ENCODE peak calls at places on chromosomes 13 and 19, in nine cellular contexts. One of them, this sample, is unnamed.

GRCh38 chr19:10205636-10206035 is 10.9 kb upstream of the DNMT1 start:
- ATAC-seq in activated CD4-positive, alpha-beta T cell treated with anti-CD3 and anti-CD28 coated beads for 36 hours: no peak
- ATAC-seq in activated CD8-positive, alpha-beta T cell treated with anti-CD3 and anti-CD28 coated beads, Interleukin-2, amount 10 ng/mL, durations not matched to agents 7 days and 5 days: no peak
- ATAC-seq in foreskin keratinocyte: no peak
- ATAC-seq in right cardiac atrium: no peak
- ATAC-seq in activated naive CD8-positive, alpha-beta T cell treated with anti-CD3 and anti-CD28 coated beads, Interleukin-2, amount 50 U/mL, for 24 hours: no peak
- ATAC-seq in pancreas: no peak
- ATAC-seq in PC-3: no peak
- ATAC-seq in CD4-positive, alpha-beta T cell: no peak
- ATAC-seq in this sample: no peak

GRCh38 chr19:5355693-5356092 is 15.1 kb upstream of the PTPRS start:
- ATAC-seq in foreskin keratinocyte: no peak
- ATAC-seq in PC-3: no peak
- ATAC-seq in CD4-positive, alpha-beta T cell: no peak
- ATAC-seq in right cardiac atrium: no peak
- ATAC-seq in activated CD4-positive, alpha-beta T cell treated with anti-CD3 and anti-CD28 coated beads for 36 hours: no peak
- ATAC-seq in activated naive CD8-positive, alpha-beta T cell treated with anti-CD3 and anti-CD28 coated beads, Interleukin-2, amount 50 U/mL, for 24 hours: no peak
- ATAC-seq in activated CD8-positive, alpha-beta T cell treated with anti-CD3 and anti-CD28 coated beads, Interleukin-2, amount 10 ng/mL, durations not matched to agents 7 days and 5 days: no peak
- ATAC-seq in pancreas: no peak
- ATAC-seq in this sample: no peak

GRCh38 chr19:54684537-54684936 is 21.8 kb downstream of the LILRB4 start:
- ATAC-seq in activated CD8-positive, alpha-beta T cell treated with anti-CD3 and anti-CD28 coated beads, Interleukin-2, amount 10 ng/mL, durations not matched to agents 7 days and 5 days: no peak
- ATAC-seq in CD4-positive, alpha-beta T cell: no peak
- ATAC-seq in PC-3: peak; percentile 35
- ATAC-seq in foreskin keratinocyte: no peak
- ATAC-seq in right cardiac atrium: no peak
- ATAC-seq in activated naive CD8-positive, alpha-beta T cell treated with anti-CD3 and anti-CD28 coated beads, Interleukin-2, amount 50 U/mL, for 24 hours: no peak
- ATAC-seq in activated CD4-positive, alpha-beta T cell treated with anti-CD3 and anti-CD28 coated beads for 36 hours: no peak
- ATAC-seq in pancreas: peak; percentile 77
- ATAC-seq in this sample: peak; percentile 30

GRCh38 chr13:45102136-45102802 is 18.0 kb upstream of the GTF2F2 start:
- ATAC-seq in pancreas: no peak
- ATAC-seq in right cardiac atrium: no peak
- ATAC-seq in foreskin keratinocyte: no peak
- ATAC-seq in PC-3: no peak
- ATAC-seq in activated CD4-positive, alpha-beta T cell treated with anti-CD3 and anti-CD28 coated beads for 36 hours: no peak
- ATAC-seq in activated naive CD8-positive, alpha-beta T cell treated with anti-CD3 and anti-CD28 coated beads, Interleukin-2, amount 50 U/mL, for 24 hours: no peak
- ATAC-seq in activated CD8-positive, alpha-beta T cell treated with anti-CD3 and anti-CD28 coated beads, Interleukin-2, amount 10 ng/mL, durations not matched to agents 7 days and 5 days: no peak
- ATAC-seq in CD4-positive, alpha-beta T cell: no peak
- ATAC-seq in this sample: peak; percentile 58

GRCh38 chr13:30654430-30654829 is 36.7 kb downstream of the USPL1 start:
- ATAC-seq in activated CD8-positive, alpha-beta T cell treated with anti-CD3 and anti-CD28 coated beads, Interleukin-2, amount 10 ng/mL, durations not matched to agents 7 days and 5 days: peak; percentile 94
- ATAC-seq in pancreas: no peak
- ATAC-seq in PC-3: no peak
- ATAC-seq in activated naive CD8-positive, alpha-beta T cell treated with anti-CD3 and anti-CD28 coated beads, Interleukin-2, amount 50 U/mL, for 24 hours: peak; percentile 92
- ATAC-seq in activated CD4-positive, alpha-beta T cell treated with anti-CD3 and anti-CD28 coated beads for 36 hours: peak; percentile 92
- ATAC-seq in right cardiac atrium: no peak
- ATAC-seq in foreskin keratinocyte: no peak
- ATAC-seq in CD4-positive, alpha-beta T cell: peak; percentile 79
- ATAC-seq in this sample: no peak

GRCh38 chr13:28408235-28408848 is 86.6 kb downstream of the FLT1 start:
- ATAC-seq in CD4-positive, alpha-beta T cell: no peak
- ATAC-seq in activated CD4-positive, alpha-beta T cell treated with anti-CD3 and anti-CD28 coated beads for 36 hours: no peak
- ATAC-seq in PC-3: no peak
- ATAC-seq in activated naive CD8-positive, alpha-beta T cell treated with anti-CD3 and anti-CD28 coated beads, Interleukin-2, amount 50 U/mL, for 24 hours: no peak
- ATAC-seq in activated CD8-positive, alpha-beta T cell treated with anti-CD3 and anti-CD28 coated beads, Interleukin-2, amount 10 ng/mL, durations not matched to agents 7 days and 5 days: no peak
- ATAC-seq in right cardiac atrium: peak; percentile 88
- ATAC-seq in pancreas: no peak
- ATAC-seq in foreskin keratinocyte: no peak
- ATAC-seq in this sample: no peak

GRCh38 chr19:30061557-30062330 is 119.7 kb downstream of the URI1 start:
- ATAC-seq in activated naive CD8-positive, alpha-beta T cell treated with anti-CD3 and anti-CD28 coated beads, Interleukin-2, amount 50 U/mL, for 24 hours: no peak
- ATAC-seq in CD4-positive, alpha-beta T cell: no peak
- ATAC-seq in activated CD4-positive, alpha-beta T cell treated with anti-CD3 and anti-CD28 coated beads for 36 hours: no peak
- ATAC-seq in foreskin keratinocyte: no peak
- ATAC-seq in right cardiac atrium: no peak
- ATAC-seq in pancreas: no peak
- ATAC-seq in PC-3: no peak
- ATAC-seq in activated CD8-positive, alpha-beta T cell treated with anti-CD3 and anti-CD28 coated beads, Interleukin-2, amount 10 ng/mL, durations not matched to agents 7 days and 5 days: no peak
- ATAC-seq in this sample: no peak

GRCh38 chr19:29173896-29174295 is 39.1 kb downstream of the UQCRFS1 start:
- ATAC-seq in CD4-positive, alpha-beta T cell: no peak
- ATAC-seq in foreskin keratinocyte: no peak
- ATAC-seq in PC-3: no peak
- ATAC-seq in pancreas: no peak
- ATAC-seq in right cardiac atrium: no peak
- ATAC-seq in activated CD8-positive, alpha-beta T cell treated with anti-CD3 and anti-CD28 coated beads, Interleukin-2, amount 10 ng/mL, durations not matched to agents 7 days and 5 days: no peak
- ATAC-seq in activated CD4-positive, alpha-beta T cell treated with anti-CD3 and anti-CD28 coated beads for 36 hours: no peak
- ATAC-seq in activated naive CD8-positive, alpha-beta T cell treated with anti-CD3 and anti-CD28 coated beads, Interleukin-2, amount 50 U/mL, for 24 hours: no peak
- ATAC-seq in this sample: no peak

GRCh38 chr13:111282997-111283396 is 37.4 kb upstream of the TEX29 start:
- ATAC-seq in activated CD8-positive, alpha-beta T cell treated with anti-CD3 and anti-CD28 coated beads, Interleukin-2, amount 10 ng/mL, durations not matched to agents 7 days and 5 days: no peak
- ATAC-seq in foreskin keratinocyte: no peak
- ATAC-seq in PC-3: no peak
- ATAC-seq in activated CD4-positive, alpha-beta T cell treated with anti-CD3 and anti-CD28 coated beads for 36 hours: no peak
- ATAC-seq in activated naive CD8-positive, alpha-beta T cell treated with anti-CD3 and anti-CD28 coated beads, Interleukin-2, amount 50 U/mL, for 24 hours: no peak
- ATAC-seq in pancreas: no peak
- ATAC-seq in right cardiac atrium: peak; percentile 56
- ATAC-seq in CD4-positive, alpha-beta T cell: no peak
- ATAC-seq in this sample: no peak

GRCh38 chr13:110630566-110631119 is 15.3 kb downstream of the NAXD start:
- ATAC-seq in PC-3: no peak
- ATAC-seq in activated naive CD8-positive, alpha-beta T cell treated with anti-CD3 and anti-CD28 coated beads, Interleukin-2, amount 50 U/mL, for 24 hours: no peak
- ATAC-seq in activated CD4-positive, alpha-beta T cell treated with anti-CD3 and anti-CD28 coated beads for 36 hours: no peak
- ATAC-seq in right cardiac atrium: peak; percentile 47
- ATAC-seq in foreskin keratinocyte: no peak
- ATAC-seq in CD4-positive, alpha-beta T cell: no peak
- ATAC-seq in pancreas: no peak
- ATAC-seq in activated CD8-positive, alpha-beta T cell treated with anti-CD3 and anti-CD28 coated beads, Interleukin-2, amount 10 ng/mL, durations not matched to agents 7 days and 5 days: no peak
- ATAC-seq in this sample: no peak

GRCh38 chr13:98291658-98292057 is 114.6 kb upstream of the RNF113B start:
- ATAC-seq in CD4-positive, alpha-beta T cell: no peak
- ATAC-seq in activated CD8-positive, alpha-beta T cell treated with anti-CD3 and anti-CD28 coated beads, Interleukin-2, amount 10 ng/mL, durations not matched to agents 7 days and 5 days: no peak
- ATAC-seq in foreskin keratinocyte: no peak
- ATAC-seq in pancreas: peak; percentile 73
- ATAC-seq in activated naive CD8-positive, alpha-beta T cell treated with anti-CD3 and anti-CD28 coated beads, Interleukin-2, amount 50 U/mL, for 24 hours: no peak
- ATAC-seq in right cardiac atrium: no peak
- ATAC-seq in PC-3: no peak
- ATAC-seq in activated CD4-positive, alpha-beta T cell treated with anti-CD3 and anti-CD28 coated beads for 36 hours: no peak
- ATAC-seq in this sample: no peak

GRCh38 chr19:41499899-41500298 is 56.9 kb downstream of the ERICH4 start:
- ATAC-seq in activated naive CD8-positive, alpha-beta T cell treated with anti-CD3 and anti-CD28 coated beads, Interleukin-2, amount 50 U/mL, for 24 hours: no peak
- ATAC-seq in activated CD4-positive, alpha-beta T cell treated with anti-CD3 and anti-CD28 coated beads for 36 hours: no peak
- ATAC-seq in activated CD8-positive, alpha-beta T cell treated with anti-CD3 and anti-CD28 coated beads, Interleukin-2, amount 10 ng/mL, durations not matched to agents 7 days and 5 days: no peak
- ATAC-seq in pancreas: no peak
- ATAC-seq in foreskin keratinocyte: no peak
- ATAC-seq in PC-3: no peak
- ATAC-seq in CD4-positive, alpha-beta T cell: no peak
- ATAC-seq in right cardiac atrium: no peak
- ATAC-seq in this sample: no peak

GRCh38 chr13:24076636-24077035 is 83.9 kb upstream of the SPATA13 start:
- ATAC-seq in foreskin keratinocyte: no peak
- ATAC-seq in activated CD4-positive, alpha-beta T cell treated with anti-CD3 and anti-CD28 coated beads for 36 hours: no peak
- ATAC-seq in right cardiac atrium: no peak
- ATAC-seq in activated CD8-positive, alpha-beta T cell treated with anti-CD3 and anti-CD28 coated beads, Interleukin-2, amount 10 ng/mL, durations not matched to agents 7 days and 5 days: no peak
- ATAC-seq in CD4-positive, alpha-beta T cell: no peak
- ATAC-seq in pancreas: peak; percentile 2
- ATAC-seq in activated naive CD8-positive, alpha-beta T cell treated with anti-CD3 and anti-CD28 coated beads, Interleukin-2, amount 50 U/mL, for 24 hours: no peak
- ATAC-seq in PC-3: no peak
- ATAC-seq in this sample: no peak

GRCh38 chr19:39307233-39307821 is 11.1 kb downstream of the IFNL1 start:
- ATAC-seq in activated CD8-positive, alpha-beta T cell treated with anti-CD3 and anti-CD28 coated beads, Interleukin-2, amount 10 ng/mL, durations not matched to agents 7 days and 5 days: no peak
- ATAC-seq in CD4-positive, alpha-beta T cell: no peak
- ATAC-seq in PC-3: no peak
- ATAC-seq in activated naive CD8-positive, alpha-beta T cell treated with anti-CD3 and anti-CD28 coated beads, Interleukin-2, amount 50 U/mL, for 24 hours: no peak
- ATAC-seq in pancreas: peak; percentile 51
- ATAC-seq in foreskin keratinocyte: peak; percentile 9
- ATAC-seq in activated CD4-positive, alpha-beta T cell treated with anti-CD3 and anti-CD28 coated beads for 36 hours: no peak
- ATAC-seq in right cardiac atrium: peak; percentile 78
- ATAC-seq in this sample: no peak

GRCh38 chr19:53786744-53787143 is 37.4 kb downstream of the NLRP12 start:
- ATAC-seq in pancreas: no peak
- ATAC-seq in activated naive CD8-positive, alpha-beta T cell treated with anti-CD3 and anti-CD28 coated beads, Interleukin-2, amount 50 U/mL, for 24 hours: no peak
- ATAC-seq in right cardiac atrium: no peak
- ATAC-seq in activated CD8-positive, alpha-beta T cell treated with anti-CD3 and anti-CD28 coated beads, Interleukin-2, amount 10 ng/mL, durations not matched to agents 7 days and 5 days: no peak
- ATAC-seq in activated CD4-positive, alpha-beta T cell treated with anti-CD3 and anti-CD28 coated beads for 36 hours: no peak
- ATAC-seq in foreskin keratinocyte: no peak
- ATAC-seq in PC-3: no peak
- ATAC-seq in CD4-positive, alpha-beta T cell: no peak
- ATAC-seq in this sample: no peak

GRCh38 chr19:55377356-55378131 is 918 bp downstream of the TMEM190 start:
- ATAC-seq in activated CD8-positive, alpha-beta T cell treated with anti-CD3 and anti-CD28 coated beads, Interleukin-2, amount 10 ng/mL, durations not matched to agents 7 days and 5 days: no peak
- ATAC-seq in CD4-positive, alpha-beta T cell: no peak
- ATAC-seq in PC-3: no peak
- ATAC-seq in foreskin keratinocyte: no peak
- ATAC-seq in activated CD4-positive, alpha-beta T cell treated with anti-CD3 and anti-CD28 coated beads for 36 hours: no peak
- ATAC-seq in right cardiac atrium: peak; percentile 19
- ATAC-seq in activated naive CD8-positive, alpha-beta T cell treated with anti-CD3 and anti-CD28 coated beads, Interleukin-2, amount 50 U/mL, for 24 hours: no peak
- ATAC-seq in pancreas: no peak
- ATAC-seq in this sample: no peak

GRCh38 chr19:49085020-49085867 is at the start of gene SNRNP70:
- ATAC-seq in CD4-positive, alpha-beta T cell: peak; percentile 92
- ATAC-seq in foreskin keratinocyte: peak; percentile 89
- ATAC-seq in pancreas: peak; percentile 96
- ATAC-seq in activated CD8-positive, alpha-beta T cell treated with anti-CD3 and anti-CD28 coated beads, Interleukin-2, amount 10 ng/mL, durations not matched to agents 7 days and 5 days: peak; percentile 94
- ATAC-seq in activated CD4-positive, alpha-beta T cell treated with anti-CD3 and anti-CD28 coated beads for 36 hours: peak; percentile 99
- ATAC-seq in right cardiac atrium: peak; percentile 99
- ATAC-seq in activated naive CD8-positive, alpha-beta T cell treated with anti-CD3 and anti-CD28 coated beads, Interleukin-2, amount 50 U/mL, for 24 hours: peak; percentile 95
- ATAC-seq in PC-3: peak; percentile 96
- ATAC-seq in this sample: peak; percentile 96

GRCh38 chr13:52177276-52177675 is 17.9 kb upstream of the NEK3 start:
- ATAC-seq in PC-3: no peak
- ATAC-seq in activated CD8-positive, alpha-beta T cell treated with anti-CD3 and anti-CD28 coated beads, Interleukin-2, amount 10 ng/mL, durations not matched to agents 7 days and 5 days: no peak
- ATAC-seq in activated CD4-positive, alpha-beta T cell treated with anti-CD3 and anti-CD28 coated beads for 36 hours: no peak
- ATAC-seq in right cardiac atrium: no peak
- ATAC-seq in foreskin keratinocyte: no peak
- ATAC-seq in CD4-positive, alpha-beta T cell: no peak
- ATAC-seq in pancreas: no peak
- ATAC-seq in activated naive CD8-positive, alpha-beta T cell treated with anti-CD3 and anti-CD28 coated beads, Interleukin-2, amount 50 U/mL, for 24 hours: no peak
- ATAC-seq in this sample: no peak

GRCh38 chr13:27712421-27712820 is 79.9 kb upstream of the GSX1 start:
- ATAC-seq in activated CD4-positive, alpha-beta T cell treated with anti-CD3 and anti-CD28 coated beads for 36 hours: no peak
- ATAC-seq in CD4-positive, alpha-beta T cell: no peak
- ATAC-seq in activated naive CD8-positive, alpha-beta T cell treated with anti-CD3 and anti-CD28 coated beads, Interleukin-2, amount 50 U/mL, for 24 hours: no peak
- ATAC-seq in right cardiac atrium: no peak
- ATAC-seq in pancreas: peak; percentile 88
- ATAC-seq in foreskin keratinocyte: no peak
- ATAC-seq in PC-3: peak; percentile 40
- ATAC-seq in activated CD8-positive, alpha-beta T cell treated with anti-CD3 and anti-CD28 coated beads, Interleukin-2, amount 10 ng/mL, durations not matched to agents 7 days and 5 days: no peak
- ATAC-seq in this sample: peak; percentile 68

GRCh38 chr19:47331931-47332547 is at the start of gene C5AR2:
- ATAC-seq in right cardiac atrium: peak; percentile 12
- ATAC-seq in activated CD8-positive, alpha-beta T cell treated with anti-CD3 and anti-CD28 coated beads, Interleukin-2, amount 10 ng/mL, durations not matched to agents 7 days and 5 days: no peak
- ATAC-seq in PC-3: peak; percentile 63
- ATAC-seq in activated naive CD8-positive, alpha-beta T cell treated with anti-CD3 and anti-CD28 coated beads, Interleukin-2, amount 50 U/mL, for 24 hours: no peak
- ATAC-seq in pancreas: peak; percentile 33
- ATAC-seq in CD4-positive, alpha-beta T cell: no peak
- ATAC-seq in foreskin keratinocyte: no peak
- ATAC-seq in activated CD4-positive, alpha-beta T cell treated with anti-CD3 and anti-CD28 coated beads for 36 hours: no peak
- ATAC-seq in this sample: no peak

This sample was measured in SK-N-SH treated with all-trans-retinoic acid at 6 μM for 48 hours.